ENCODE peak calls at places on chromosomes 6 and 20, in ten cellular contexts. L is psoas muscle, P is mammary epithelial cell, F is HepG2, Y is cardiac muscle cell, X is A549, U is GM12878, N is endothelial cell of umbilical vein, K is lower lobe of right lung, M is ovary. J is an unnamed sample.

GRCh38 chr20:6660441-6660840 is 107.0 kb upstream of the BMP2 start:
- DNase-seq in L (no peak), P (peak; percentile 79), F (no peak), Y (no peak), X (no peak), U (no peak), N (no peak), K (peak; percentile 56), M (no peak), J (no peak)

GRCh38 chr6:5466459-5466858 is 205.1 kb downstream of the FARS2 start:
- DNase-seq in L (no peak), P (peak; percentile 30), F (no peak), Y (no peak), X (no peak), U (no peak), N (peak; percentile 53), K (no peak), M (no peak), J (no peak)

GRCh38 chr6:110310861-110311446 is 47.2 kb downstream of the METTL24 start:
- DNase-seq in L (no peak), P (no peak), F (no peak), Y (no peak), X (no peak), U (no peak), N (no peak), K (no peak), M (no peak), J (no peak)

GRCh38 chr20:58893355-58894151 is 41.0 kb downstream of the GNAS start:
- DNase-seq in L (no peak), P (peak; percentile 21), F (no peak), Y (no peak), X (no peak), U (no peak), N (no peak), K (no peak), M (no peak), J (no peak)

GRCh38 chr6:76992553-76992952 is 470.7 kb downstream of the HTR1B start:
- DNase-seq in L (no peak), P (no peak), F (no peak), Y (no peak), X (no peak), U (no peak), N (no peak), K (no peak), M (no peak), J (no peak)

GRCh38 chr20:61083431-61083830 is 168.6 kb upstream of the CDH4 start:
- DNase-seq in L (no peak), P (no peak), F (no peak), Y (no peak), X (no peak), U (no peak), N (no peak), K (no peak), M (no peak), J (no peak)

GRCh38 chr6:35919085-35919826 is 1.6 kb downstream of the SRPK1 start:
- DNase-seq in L (no peak), P (peak; percentile 68), F (peak; percentile 75), Y (no peak), X (peak; percentile 23), U (no peak), N (peak; percentile 42), K (no peak), M (no peak), J (no peak)

GRCh38 chr20:44973053-44973452 is 6.7 kb downstream of the STK4 start:
- DNase-seq in L (no peak), P (no peak), F (no peak), Y (no peak), X (no peak), U (no peak), N (no peak), K (no peak), M (no peak), J (no peak)

GRCh38 chr6:41538556-41539182 is 7.5 kb upstream of the FOXP4 start:
- DNase-seq in L (no peak), P (no peak), F (no peak), Y (no peak), X (no peak), U (no peak), N (no peak), K (no peak), M (no peak), J (no peak)

GRCh38 chr6:5095236-5095635 is 10.1 kb downstream of the PPP1R3G start:
- DNase-seq in L (no peak), P (no peak), F (no peak), Y (no peak), X (no peak), U (peak; percentile 56), N (no peak), K (no peak), M (no peak), J (no peak)

GRCh38 chr6:42013134-42013516 is 37.2 kb upstream of the TAF8 start:
- DNase-seq in L (no peak), P (peak; percentile 57), F (no peak), Y (no peak), X (no peak), U (no peak), N (no peak), K (no peak), M (no peak), J (no peak)

GRCh38 chr6:167760979-167761793 is 65.5 kb upstream of the AFDN start:
- DNase-seq in L (no peak), P (no peak), F (peak; percentile 85), Y (peak; percentile 40), X (no peak), U (no peak), N (peak; percentile 84), K (peak; percentile 59), M (peak; percentile 85), J (peak; percentile 77)

GRCh38 chr6:52352239-52353008 is 9.5 kb upstream of the PAQR8 start:
- DNase-seq in L (no peak), P (peak; percentile 96), F (peak; percentile 98), Y (no peak), X (peak; percentile 79), U (peak; percentile 79), N (peak; percentile 85), K (peak; percentile 66), M (no peak), J (no peak)

GRCh38 chr6:23137596-23137995 is 568.2 kb downstream of the HDGFL1 start:
- DNase-seq in L (no peak), P (no peak), F (no peak), Y (peak; percentile 29), X (no peak), U (no peak), N (peak; percentile 79), K (no peak), M (no peak), J (no peak)

GRCh38 chr6:35148167-35148741 is 7.1 kb upstream of the TCP11 start:
- DNase-seq in L (no peak), P (peak; percentile 48), F (no peak), Y (peak; percentile 82), X (no peak), U (peak; percentile 32), N (peak; percentile 31), K (no peak), M (no peak), J (no peak)

GRCh38 chr20:50267866-50268219 is 77.2 kb downstream of the CEBPB start:
- DNase-seq in L (no peak), P (no peak), F (no peak), Y (no peak), X (no peak), U (no peak), N (no peak), K (no peak), M (no peak), J (no peak)

GRCh38 chr20:48791666-48792071 is 36.1 kb downstream of the PREX1 start:
- DNase-seq in L (no peak), P (no peak), F (no peak), Y (no peak), X (no peak), U (no peak), N (peak; percentile 83), K (no peak), M (no peak), J (no peak)

GRCh38 chr6:52788478-52788877 is 15.1 kb downstream of the GSTA1 start:
- DNase-seq in L (no peak), P (no peak), F (peak; percentile 35), Y (no peak), X (peak; percentile 20), U (no peak), N (no peak), K (no peak), M (no peak), J (no peak)

DNA sequence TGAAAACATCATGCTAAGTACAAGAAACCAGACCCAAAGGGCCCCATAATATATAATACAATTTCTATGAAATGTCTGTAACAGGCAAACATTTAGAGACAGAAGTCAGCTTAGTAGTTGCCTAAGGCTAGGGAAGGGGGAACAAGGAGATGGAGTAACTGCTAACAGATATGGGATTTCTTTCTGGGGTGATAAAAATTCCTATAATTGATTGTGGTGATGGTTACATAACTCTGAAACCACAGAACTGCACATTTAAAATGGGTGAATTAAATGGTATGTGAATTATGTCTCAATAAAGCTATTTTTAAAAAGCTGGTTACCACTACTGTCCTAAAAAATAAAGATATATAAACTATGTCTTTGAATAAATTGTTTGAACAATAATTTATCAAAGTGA is 3.2 kb downstream of the CEP162 start:
- DNase-seq in L (no peak), P (no peak), F (no peak), Y (no peak), X (no peak), U (no peak), N (no peak), K (no peak), M (no peak), J (no peak)
- TF ChIP-seq CTCF in L (no peak), P (no peak), F (no peak), Y (no peak), X (no peak), U (no peak), N (no peak), K (no peak), M (no peak), J (no peak)

GRCh38 chr6:13445005-13445743 is 42.2 kb downstream of the GFOD1 start:
- DNase-seq in L (peak; percentile 58), P (peak; percentile 83), F (no peak), Y (peak; percentile 81), X (no peak), U (no peak), N (peak; percentile 59), K (peak; percentile 57), M (peak; percentile 69), J (peak; percentile 56)
- H3K27ac ChIP-seq in L (peak overlapping the region; percentile 61), P (no peak overlapping the region), F (no peak overlapping the region), Y (peak overlapping the region; percentile 45), X (no peak overlapping the region), U (no peak overlapping the region), N (no peak overlapping the region), K (peak overlapping the region; percentile 38), M (peak overlapping the region; percentile 29), J (peak overlapping the region; percentile 55)

GRCh38 chr6:887583-888235 is 194.8 kb upstream of the EXOC2 start:
- DNase-seq in L (no peak), P (no peak), F (no peak), Y (no peak), X (no peak), U (no peak), N (no peak), K (no peak), M (no peak), J (no peak)
- H3K4me3 ChIP-seq in L (no peak overlapping the region), P (no peak overlapping the region), F (no peak overlapping the region), Y (no peak overlapping the region), X (no peak overlapping the region), U (no peak overlapping the region), N (no peak overlapping the region), K (no peak overlapping the region), M (no peak overlapping the region), J (no peak overlapping the region)

DNA sequence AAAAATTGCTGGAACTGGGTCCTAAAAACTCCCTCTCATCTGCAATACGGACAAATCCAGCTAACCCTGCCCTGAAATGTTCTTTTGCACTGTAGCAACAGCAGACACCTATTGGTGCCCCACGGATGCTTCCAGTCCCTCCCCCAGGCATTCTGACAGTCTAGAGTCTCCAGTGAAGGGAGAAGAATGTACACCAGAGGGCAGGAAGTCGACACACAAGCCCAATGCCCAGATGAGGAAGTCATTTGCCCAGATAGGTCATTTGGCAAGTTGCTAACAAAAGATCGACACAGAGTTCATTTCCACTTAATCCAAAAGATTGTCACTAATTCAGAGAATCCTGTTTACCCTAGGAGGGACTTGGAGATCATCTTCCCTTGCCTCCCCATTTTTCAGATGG is 293.0 kb upstream of the PRDM1 start:
- DNase-seq in L (no peak), P (no peak), F (no peak), Y (no peak), X (peak; percentile 64), U (no peak), N (no peak), K (no peak), M (no peak), J (no peak)
- TF ChIP-seq CTCF in L (peak; percentile 15), P (peak; percentile 18), F (no peak), Y (no peak), X (no peak), U (peak; percentile 4), N (no peak), K (peak; percentile 25), M (no peak), J (no peak)

J was measured in coronary artery.